ENCODE peak calls at places on chromosomes 11 and 22, in seven cellular contexts. T is Right ventricle myocardium inferior; P is left ventricle myocardium superior; R is HCT116; M is right cardiac atrium; Q is stimulated activated naive B cell treated with anti-CD40 and anti-IgM and Interleukin-4, amounts not matched to agents 10 μg/mL and 1 μg/mL and 100 μg/mL, for 72 hours; W is GM12878. K is an unnamed sample.

GRCh38 chr11:111733655-111734088 is 32.5 kb downstream of the PPP2R1B start:
- ATAC-seq in Q (no peak), M (no peak), P (peak), R (no peak), W (no peak), T (no peak), K (no peak)

GRCh38 chr11:23021287-23021863 is 161.1 kb upstream of the CCDC179 start:
- ATAC-seq in P (no peak), T (no peak), R (no peak), W (peak), M (peak), Q (peak), K (no peak)

GRCh38 chr11:112012877-112013276 is 12.3 kb upstream of the DLAT start:
- ATAC-seq in W (no peak), T (no peak), R (no peak), M (no peak), Q (no peak), P (no peak), K (no peak)

GRCh38 chr22:17853066-17853465 is 78.8 kb upstream of the BID start:
- ATAC-seq in M (peak), P (peak), T (peak), W (no peak), R (no peak), Q (no peak), K (no peak)

GRCh38 chr11:8106679-8107078 is 25.7 kb downstream of the TUB start:
- ATAC-seq in P (peak), R (no peak), T (peak), Q (no peak), W (no peak), M (peak), K (no peak)

GRCh38 chr11:71284525-71285092 is 32.2 kb upstream of the SHANK2 start:
- ATAC-seq in M (no peak), W (no peak), R (no peak), T (no peak), P (no peak), Q (no peak), K (no peak)

GRCh38 chr11:35486934-35487333 is 38.5 kb downstream of the PAMR1 start:
- ATAC-seq in W (no peak), T (no peak), P (no peak), M (no peak), R (no peak), Q (no peak), K (no peak)

GRCh38 chr22:37222440-37222971 is 10.2 kb upstream of the SSTR3 start:
- ATAC-seq in R (no peak), W (peak), T (no peak), M (no peak), P (no peak), Q (peak), K (no peak)

GRCh38 chr22:50497093-50497492 is 10.4 kb downstream of the LMF2 start:
- ATAC-seq in W (no peak), M (no peak), T (no peak), P (no peak), R (no peak), Q (no peak), K (no peak)

GRCh38 chr11:16606784-16607674 is 131.4 kb upstream of the C11orf58 start:
- ATAC-seq in R (peak), Q (no peak), P (peak), T (peak), W (no peak), M (peak), K (peak)

GRCh38 chr11:34002420-34002819 is 49.1 kb upstream of the CAPRIN1 start:
- ATAC-seq in P (no peak), M (no peak), Q (no peak), T (no peak), R (no peak), W (no peak), K (peak)

GRCh38 chr11:118202599-118203422 is 22.0 kb downstream of the JAML start:
- ATAC-seq in W (peak), P (no peak), T (no peak), M (no peak), Q (no peak), R (no peak), K (no peak)

GRCh38 chr11:35042906-35043305 is 96.1 kb upstream of the CD44 start:
- ATAC-seq in P (peak), M (no peak), W (no peak), T (peak), Q (no peak), R (no peak), K (no peak)

GRCh38 chr11:131980199-131980598 is 609.8 kb downstream of the NTM start:
- ATAC-seq in M (no peak), P (no peak), Q (no peak), R (no peak), W (no peak), T (no peak), K (no peak)

GRCh38 chr11:34825670-34826383 is 90.4 kb downstream of the APIP start:
- ATAC-seq in W (no peak), P (no peak), T (no peak), M (no peak), Q (no peak), R (peak), K (peak)

GRCh38 chr11:10550988-10551657 is 10.1 kb upstream of the RNF141 start:
- ATAC-seq in T (no peak), M (no peak), W (no peak), R (no peak), Q (no peak), P (no peak), K (no peak)

GRCh38 chr11:127675602-127676001 is 675.0 kb upstream of the KIRREL3 start:
- ATAC-seq in P (no peak), M (no peak), T (no peak), Q (no peak), R (no peak), W (no peak), K (no peak)

GRCh38 chr11:62614275-62614674 is 1.2 kb downstream of the ROM1 start:
- ATAC-seq in R (peak), W (no peak), T (no peak), P (no peak), M (no peak), Q (no peak), K (peak)

GRCh38 chr11:33402066-33402465 is 144.9 kb downstream of the HIPK3 start:
- ATAC-seq in M (no peak), W (peak), R (no peak), P (no peak), Q (no peak), T (no peak), K (no peak)

GRCh38 chr11:87028688-87029087 is 9.0 kb upstream of the TMEM135 start:
- ATAC-seq in P (no peak), W (no peak), R (no peak), Q (no peak), M (no peak), T (no peak), K (no peak)

GRCh38 chr11:123413636-123414035 is 16.4 kb upstream of the GRAMD1B start:
- ATAC-seq in Q (no peak), R (no peak), P (peak), W (no peak), M (no peak), T (no peak), K (no peak)

GRCh38 chr11:90757851-90758494 is 535.1 kb upstream of the CHORDC1 start:
- ATAC-seq in T (no peak), W (no peak), Q (no peak), P (no peak), R (no peak), M (no peak), K (no peak)

GRCh38 chr11:66035653-66036333 is 9.5 kb upstream of the CATSPER1 start:
- ATAC-seq in W (no peak), R (peak), P (peak), M (peak), Q (no peak), T (peak), K (no peak)

GRCh38 chr11:45477588-45477987 is 187.8 kb downstream of the CHST1 start:
- ATAC-seq in T (no peak), R (no peak), W (no peak), Q (no peak), P (no peak), M (no peak), K (no peak)

GRCh38 chr11:12746593-12747097 is 72.4 kb downstream of the TEAD1 start:
- ATAC-seq in R (peak), Q (no peak), P (peak), M (peak), W (no peak), T (peak), K (peak)

GRCh38 chr22:46614070-46614931 is 5.9 kb upstream of the GRAMD4 start:
- ATAC-seq in Q (peak), T (no peak), P (no peak), M (no peak), W (peak), R (no peak), K (no peak)

GRCh38 chr11:118714816-118715215 is 35.4 kb upstream of the TREH start:
- ATAC-seq in R (no peak), M (no peak), T (no peak), P (no peak), W (no peak), Q (no peak), K (no peak)

GRCh38 chr22:49400136-49400865 is 427.4 kb downstream of the BRD1 start:
- ATAC-seq in R (no peak), M (no peak), W (no peak), T (no peak), P (no peak), Q (no peak), K (no peak)

GRCh38 chr11:976431-977160 is 50.9 kb downstream of the AP2A2 start:
- ATAC-seq in T (peak), Q (no peak), M (peak), P (peak), R (peak), W (no peak), K (no peak)

GRCh38 chr11:130088217-130088616 is 18.5 kb downstream of the APLP2 start:
- ATAC-seq in T (no peak), P (no peak), M (no peak), Q (no peak), W (no peak), R (no peak), K (no peak)

GRCh38 chr22:40976866-40977700 is 25.9 kb downstream of the RBX1 start:
- ATAC-seq in M (no peak), T (no peak), Q (peak), W (peak), R (no peak), P (no peak), K (no peak)

GRCh38 chr11:75240381-75241035 is at the start of gene TPBGL:
- ATAC-seq in M (peak), T (no peak), R (no peak), P (peak), Q (no peak), W (no peak), K (no peak)

GRCh38 chr22:27439131-27439530 is 362.4 kb downstream of the MN1 start:
- ATAC-seq in R (no peak), M (no peak), Q (no peak), P (no peak), T (no peak), W (no peak), K (no peak)

GRCh38 chr11:45092901-45093760 is 53.3 kb upstream of the PRDM11 start:
- ATAC-seq in P (no peak), W (no peak), T (no peak), Q (peak), R (no peak), M (no peak), K (no peak)

GRCh38 chr11:26806209-26806608 is 84.3 kb upstream of the SLC5A12 start:
- ATAC-seq in R (no peak), W (no peak), Q (no peak), P (no peak), M (no peak), T (no peak), K (peak)

GRCh38 chr22:30210235-30210831 is 36.2 kb downstream of the LIF start:
- ATAC-seq in T (no peak), M (no peak), Q (no peak), P (no peak), W (no peak), R (peak), K (peak)